ENCODE peak calls at places on chromosomes 6 and 20, in five cellular contexts. Y is T-cell; W is CD4-positive, alpha-beta memory T cell; U is T-helper 1 cell; M is epithelial cell of esophagus. B is an unnamed sample.

GRCh38 chr6:43951756-43952675 is 175.2 kb downstream of the MRPL14 start:
- DNase-seq in W (no peak), Y (no peak), U (no peak), M (no peak), B (no peak)

GRCh38 chr6:104506429-104506828 is 353.3 kb downstream of the HACE1 start:
- DNase-seq in W (no peak), Y (no peak), M (no peak), U (no peak), B (no peak)

GRCh38 chr6:621916-622315 is 35.0 kb downstream of the HUS1B start:
- DNase-seq in W (no peak), U (no peak), M (no peak), Y (no peak), B (no peak)

GRCh38 chr6:134288538-134289203 is 29.2 kb downstream of the SGK1 start:
- DNase-seq in W (peak), M (peak), U (no peak), Y (no peak), B (peak)

GRCh38 chr6:108768792-108769524 is 79.3 kb upstream of the ARMC2 start:
- DNase-seq in M (no peak), U (no peak), W (no peak), Y (no peak), B (no peak)

GRCh38 chr6:71080793-71081192 is 123.9 kb upstream of the B3GAT2 start:
- DNase-seq in Y (no peak), M (peak), U (no peak), W (no peak), B (no peak)

GRCh38 chr6:151905854-151906253 is 98.4 kb downstream of the ESR1 start:
- DNase-seq in Y (no peak), W (no peak), M (no peak), U (no peak), B (no peak)

GRCh38 chr20:50144362-50144761 is 9.2 kb downstream of the PEDS1 start:
- DNase-seq in M (peak), W (no peak), U (no peak), Y (no peak), B (no peak)

GRCh38 chr20:51528263-51529026 is 14.1 kb downstream of the NFATC2 start:
- DNase-seq in U (no peak), W (peak), Y (no peak), M (no peak), B (no peak)

GRCh38 chr6:42482126-42482525 is 30.4 kb upstream of the TRERF1 start:
- DNase-seq in W (no peak), Y (no peak), M (no peak), U (no peak), B (no peak)

GRCh38 chr20:2706688-2707352 is 14.2 kb downstream of the EBF4 start:
- DNase-seq in U (no peak), W (no peak), Y (no peak), M (no peak), B (no peak)

GRCh38 chr6:143677577-143677890 is 231 bp upstream of the PHACTR2 start:
- DNase-seq in Y (no peak), M (no peak), U (no peak), W (no peak), B (no peak)

GRCh38 chr6:113095836-113096235 is 748.7 kb downstream of the RFPL4B start:
- DNase-seq in Y (no peak), U (no peak), M (no peak), W (no peak), B (no peak)

B was measured in HS-27A.